ENCODE peak calls at places on chromosomes 2 and 18, in ten cellular contexts. Z is amniotic epithelial cell, Y is DMS53, J is NCI-H2081, I is sciatic nerve, C is neural progenitor cell, P is uterus, X is cardiac septum, F is cardiac muscle cell, K is anterior cingulate cortex. O is an unnamed sample.

GRCh38 chr18:49959176-49959575 is 145.8 kb upstream of the ACAA2 start:
- DNase-seq in C (no peak), Z (no peak), J (no peak), X (no peak), I (no peak), K (no peak), Y (no peak), F (no peak), P (no peak), O (no peak)

GRCh38 chr2:127094509-127095366 is 12.2 kb downstream of the BIN1 start:
- DNase-seq in J (no peak), P (peak), Y (no peak), F (no peak), K (no peak), X (no peak), C (peak), Z (no peak), I (peak), O (peak)

GRCh38 chr2:109348645-109349554 is 219.9 kb downstream of the SH3RF3 start:
- DNase-seq in C (no peak), F (no peak), Y (no peak), Z (no peak), J (peak), K (no peak), X (no peak), I (no peak), P (no peak), O (no peak)

GRCh38 chr2:239166201-239166834 is 234.5 kb downstream of the HDAC4 start:
- DNase-seq in K (no peak), P (no peak), I (peak), J (no peak), F (no peak), X (peak), C (no peak), Z (peak), Y (no peak), O (no peak)

GRCh38 chr2:8138923-8139667 is 542.8 kb upstream of the ID2 start:
- DNase-seq in F (peak), I (no peak), X (no peak), C (no peak), P (peak), Y (no peak), K (no peak), J (no peak), Z (no peak), O (no peak)

GRCh38 chr2:144431384-144431783 is 88.5 kb downstream of the ZEB2 start:
- DNase-seq in C (peak), J (peak), P (no peak), I (no peak), Z (no peak), F (no peak), Y (no peak), K (no peak), X (no peak), O (no peak)

GRCh38 chr18:50410008-50410407 is 35.2 kb downstream of the SKA1 start:
- DNase-seq in Y (peak), X (no peak), J (no peak), C (no peak), Z (no peak), I (no peak), P (no peak), K (no peak), F (no peak), O (no peak)

GRCh38 chr18:6732952-6733351 is 3.4 kb downstream of the ARHGAP28 start:
- DNase-seq in P (no peak), K (no peak), C (no peak), I (no peak), Z (no peak), F (no peak), X (no peak), J (no peak), Y (no peak), O (no peak)

GRCh38 chr2:112706170-112706664 is 14.6 kb upstream of the NT5DC4 start:
- DNase-seq in X (no peak), C (no peak), P (no peak), Y (no peak), J (no peak), K (no peak), I (no peak), Z (peak), F (peak), O (peak)

GRCh38 chr2:117856415-117857210 is 42.1 kb downstream of the DDX18 start:
- DNase-seq in Z (peak), F (peak), I (no peak), Y (peak), J (no peak), P (no peak), X (no peak), C (no peak), K (no peak), O (peak)

GRCh38 chr2:111975053-111975552 is 76.7 kb downstream of the MERTK start:
- DNase-seq in I (no peak), P (no peak), F (peak), Y (peak), K (no peak), C (no peak), X (no peak), Z (peak), J (peak), O (peak)

GRCh38 chr2:113679457-113679856 is 52.4 kb downstream of the RABL2A start:
- DNase-seq in Z (no peak), X (no peak), F (no peak), J (no peak), P (no peak), C (peak), I (no peak), Y (no peak), K (no peak), O (no peak)

GRCh38 chr2:25250331-25251031 is 82.1 kb upstream of the POMC start:
- DNase-seq in X (no peak), K (no peak), F (peak), J (no peak), Z (peak), Y (no peak), P (no peak), I (no peak), C (peak), O (no peak)

GRCh38 chr2:20431772-20432171 is 15.1 kb upstream of the RHOB start:
- DNase-seq in Z (no peak), Y (no peak), F (no peak), P (no peak), C (no peak), K (no peak), X (no peak), I (no peak), J (no peak), O (no peak)

GRCh38 chr2:5064687-5065086 is 627.5 kb upstream of the SOX11 start:
- DNase-seq in J (no peak), Z (no peak), I (no peak), F (no peak), X (no peak), C (no peak), Y (no peak), P (no peak), K (no peak), O (no peak)

GRCh38 chr2:134224005-134224404 is 29.9 kb upstream of the MGAT5 start:
- DNase-seq in F (no peak), P (no peak), X (no peak), I (no peak), K (no peak), Z (peak), J (no peak), Y (no peak), C (no peak), O (no peak)

GRCh38 chr18:10417191-10417590 is 37.2 kb upstream of the APCDD1 start:
- DNase-seq in I (no peak), Y (no peak), K (no peak), F (no peak), J (no peak), Z (no peak), C (no peak), X (no peak), P (no peak), O (no peak)

GRCh38 chr18:41933778-41934177 is 21.3 kb upstream of the PIK3C3 start:
- DNase-seq in C (no peak), X (no peak), Y (no peak), F (no peak), P (no peak), K (no peak), Z (no peak), I (no peak), J (no peak), O (no peak)

GRCh38 chr2:2536416-2537056 is 205.5 kb upstream of the MYT1L start:
- DNase-seq in F (no peak), P (no peak), X (no peak), Z (no peak), Y (no peak), I (no peak), C (no peak), K (no peak), J (no peak), O (no peak)

GRCh38 chr18:5673576-5673975 is 129.8 kb upstream of the EPB41L3 start:
- DNase-seq in P (no peak), X (no peak), I (no peak), Y (no peak), K (no peak), J (no peak), F (no peak), C (no peak), Z (no peak), O (no peak)

GRCh38 chr2:187618813-187619212 is 64.6 kb upstream of the TFPI start:
- DNase-seq in J (no peak), Y (no peak), C (peak), F (peak), Z (peak), X (no peak), I (no peak), P (no peak), K (no peak), O (no peak)

GRCh38 chr2:70785137-70785911 is 5.1 kb downstream of the FIGLA start:
- DNase-seq in Z (peak), X (no peak), J (peak), I (no peak), Y (peak), K (no peak), P (no peak), F (peak), C (peak), O (no peak)

GRCh38 chr2:212814941-212815340 is 276.3 kb upstream of the ERBB4 start:
- DNase-seq in I (no peak), Z (no peak), J (no peak), P (no peak), K (no peak), X (no peak), C (no peak), F (no peak), Y (peak), O (no peak)

GRCh38 chr2:160596431-160596830 is 102.8 kb upstream of the RBMS1 start:
- DNase-seq in Z (peak), X (no peak), C (no peak), P (no peak), J (no peak), K (no peak), F (no peak), I (no peak), Y (no peak), O (no peak)

GRCh38 chr2:228136027-228136426 is 45.5 kb downstream of the SPHKAP start:
- DNase-seq in P (no peak), X (no peak), Y (no peak), I (no peak), K (no peak), Z (no peak), C (no peak), J (no peak), F (no peak), O (no peak)

GRCh38 chr2:241179894-241180293 is 8.6 kb upstream of the ANO7 start:
- DNase-seq in K (no peak), F (peak), C (no peak), I (no peak), P (no peak), X (no peak), J (no peak), Y (no peak), Z (no peak), O (no peak)

GRCh38 chr2:60028819-60029218 is 524.6 kb downstream of the BCL11A start:
- DNase-seq in Y (no peak), K (no peak), C (no peak), F (no peak), Z (no peak), J (no peak), I (no peak), P (no peak), X (no peak), O (no peak)

GRCh38 chr2:73985318-73986084 is 791 bp downstream of the TET3 start:
- DNase-seq in C (peak), K (no peak), J (peak), Y (peak), F (peak), I (peak), X (peak), P (peak), Z (no peak), O (no peak)

GRCh38 chr2:149225446-149225845 is 104.9 kb upstream of the LYPD6 start:
- DNase-seq in Y (no peak), P (no peak), Z (peak), C (no peak), X (no peak), F (no peak), J (no peak), K (no peak), I (no peak), O (no peak)

GRCh38 chr18:80239830-80240229 is 7.5 kb downstream of the PARD6G start:
- DNase-seq in P (no peak), F (no peak), Y (no peak), K (no peak), X (no peak), I (no peak), C (no peak), J (no peak), Z (no peak), O (no peak)

GRCh38 chr2:118094503-118094902 is 6.2 kb downstream of the INSIG2 start:
- DNase-seq in K (no peak), J (no peak), Y (no peak), Z (no peak), P (no peak), C (no peak), X (no peak), I (no peak), F (no peak), O (no peak)

GRCh38 chr2:211045025-211045424 is 488.6 kb downstream of the CPS1 start:
- DNase-seq in K (no peak), X (no peak), Y (peak), I (no peak), P (no peak), C (no peak), Z (no peak), F (no peak), J (no peak), O (no peak)

GRCh38 chr18:58148954-58149471 is 105.0 kb downstream of the NEDD4L start:
- DNase-seq in J (no peak), Y (peak), X (no peak), K (no peak), P (no peak), C (no peak), F (no peak), I (no peak), Z (no peak), O (no peak)

GRCh38 chr18:55968550-55968949 is 380.6 kb upstream of the TCF4 start:
- DNase-seq in Z (no peak), J (no peak), C (no peak), K (no peak), X (no peak), Y (no peak), F (no peak), I (no peak), P (no peak), O (no peak)

GRCh38 chr18:69330345-69330744 is 70.3 kb upstream of the DOK6 start:
- DNase-seq in K (no peak), I (no peak), F (no peak), C (no peak), P (no peak), Z (no peak), Y (peak), J (no peak), X (no peak), O (no peak)

GRCh38 chr2:230520061-230520874 is 104.3 kb downstream of the SP100 start:
- DNase-seq in F (no peak), X (no peak), J (no peak), Z (no peak), K (no peak), C (no peak), P (no peak), I (no peak), Y (no peak), O (no peak)

GRCh38 chr18:7532942-7533341 is 34.2 kb upstream of the PTPRM start:
- DNase-seq in X (no peak), I (no peak), C (no peak), F (no peak), Z (peak), P (no peak), K (no peak), J (no peak), Y (no peak), O (no peak)

GRCh38 chr2:138493334-138493733 is 8.2 kb upstream of the SPOPL start:
- DNase-seq in Y (no peak), P (no peak), F (no peak), I (no peak), J (no peak), K (no peak), C (no peak), Z (peak), X (no peak), O (no peak)

O was measured in RCC 7860.